ENCODE peak calls at places on chromosomes 12 and 14, in four cellular contexts. One of them, this sample, is unnamed.

GRCh38 chr14:86626530-86626929 is 1096.6 kb downstream of the FLRT2 start:
- DNase-seq in A549: no peak
- DNase-seq in IMR-90: peak; percentile 55
- DNase-seq in K562: no peak
- DNase-seq in this sample: no peak

GRCh38 chr12:76936562-76937185 is 57.9 kb upstream of the CSRP2 start:
- DNase-seq in A549: no peak
- DNase-seq in IMR-90: no peak
- DNase-seq in K562: no peak
- DNase-seq in this sample: no peak

GRCh38 chr14:56328021-56328420 is 209.8 kb downstream of the PELI2 start:
- DNase-seq in A549: no peak
- DNase-seq in IMR-90: no peak
- DNase-seq in K562: no peak
- DNase-seq in this sample: no peak

GRCh38 chr14:74207943-74208342 is 31.3 kb upstream of the VSX2 start:
- DNase-seq in A549: no peak
- DNase-seq in IMR-90: no peak
- DNase-seq in K562: no peak
- DNase-seq in this sample: peak; percentile 10

GRCh38 chr14:26597136-26598080 is at the start of gene NOVA1:
- DNase-seq in A549: peak; percentile 3
- DNase-seq in IMR-90: no peak
- DNase-seq in K562: no peak
- DNase-seq in this sample: no peak

GRCh38 chr12:62446741-62447452 is 19.7 kb upstream of the MON2 start:
- DNase-seq in A549: no peak
- DNase-seq in IMR-90: no peak
- DNase-seq in K562: no peak
- DNase-seq in this sample: no peak

GRCh38 chr14:94125659-94126418 is 3.6 kb downstream of the IFI27L2 start:
- DNase-seq in A549: no peak
- DNase-seq in IMR-90: no peak
- DNase-seq in K562: no peak
- DNase-seq in this sample: no peak

GRCh38 chr12:51977320-51977753 is 25.8 kb downstream of the ACVR1B start:
- DNase-seq in A549: no peak
- DNase-seq in IMR-90: no peak
- DNase-seq in K562: no peak
- DNase-seq in this sample: peak; percentile 27

GRCh38 chr12:13562915-13563742 is 366.6 kb downstream of the EMP1 start:
- DNase-seq in A549: no peak
- DNase-seq in IMR-90: no peak
- DNase-seq in K562: no peak
- DNase-seq in this sample: no peak

GRCh38 chr14:24307575-24308341 is at the start of gene CIDEB:
- DNase-seq in A549: peak; percentile 77
- DNase-seq in IMR-90: peak; percentile 43
- DNase-seq in K562: peak; percentile 42
- DNase-seq in this sample: peak; percentile 99

GRCh38 chr12:53005215-53005985 is 856 bp upstream of the EIF4B start:
- DNase-seq in A549: no peak
- DNase-seq in IMR-90: no peak
- DNase-seq in K562: no peak
- DNase-seq in this sample: no peak

GRCh38 chr14:68734231-68734732 is 58.6 kb downstream of the ZFP36L1 start:
- DNase-seq in A549: no peak
- DNase-seq in IMR-90: peak; percentile 18
- DNase-seq in K562: no peak
- DNase-seq in this sample: no peak

GRCh38 chr12:27969901-27970390 is 2.6 kb downstream of the PTHLH start:
- DNase-seq in A549: peak; percentile 47
- DNase-seq in IMR-90: peak; percentile 53
- DNase-seq in K562: peak; percentile 48
- DNase-seq in this sample: peak; percentile 38

GRCh38 chr12:51128905-51129304 is 44.0 kb downstream of the TFCP2 start:
- DNase-seq in A549: no peak
- DNase-seq in IMR-90: peak; percentile 51
- DNase-seq in K562: no peak
- DNase-seq in this sample: no peak

GRCh38 chr12:113862570-113863454 is 103.3 kb downstream of the RBM19 start:
- DNase-seq in A549: no peak
- DNase-seq in IMR-90: peak; percentile 94
- DNase-seq in K562: no peak
- DNase-seq in this sample: no peak

GRCh38 chr14:104678346-104678745 is 11.1 kb upstream of the INF2 start:
- DNase-seq in A549: no peak
- DNase-seq in IMR-90: peak; percentile 34
- DNase-seq in K562: peak; percentile 62
- DNase-seq in this sample: no peak

GRCh38 chr12:12365931-12366431 is 9.1 kb downstream of the BORCS5 start:
- DNase-seq in A549: no peak
- DNase-seq in IMR-90: peak; percentile 59
- DNase-seq in K562: no peak
- DNase-seq in this sample: no peak

GRCh38 chr12:75650989-75651695 is 139.7 kb upstream of the KRR1 start:
- DNase-seq in A549: no peak
- DNase-seq in IMR-90: no peak
- DNase-seq in K562: no peak
- DNase-seq in this sample: no peak

GRCh38 chr14:71246539-71246938 is 339.3 kb downstream of the PCNX1 start:
- DNase-seq in A549: no peak
- DNase-seq in IMR-90: no peak
- DNase-seq in K562: no peak
- DNase-seq in this sample: no peak

GRCh38 chr14:61281186-61281676 is at the start of gene TMEM30B:
- DNase-seq in A549: no peak
- DNase-seq in IMR-90: no peak
- DNase-seq in K562: no peak
- DNase-seq in this sample: no peak

GRCh38 chr14:68473050-68473449 is 319.8 kb downstream of the ZFP36L1 start:
- DNase-seq in A549: no peak
- DNase-seq in IMR-90: no peak
- DNase-seq in K562: no peak
- DNase-seq in this sample: no peak

GRCh38 chr14:91911474-91912032 is 35.9 kb downstream of the FBLN5 start:
- DNase-seq in A549: peak; percentile 56
- DNase-seq in IMR-90: peak; percentile 33
- DNase-seq in K562: peak; percentile 10
- DNase-seq in this sample: peak; percentile 47

GRCh38 chr12:24425601-24425970 is 476.1 kb upstream of the SOX5 start:
- DNase-seq in A549: no peak
- DNase-seq in IMR-90: peak; percentile 86
- DNase-seq in K562: no peak
- DNase-seq in this sample: no peak

GRCh38 chr12:12992418-12993175 is 7.5 kb downstream of the HEBP1 start:
- DNase-seq in A549: peak; percentile 24
- DNase-seq in IMR-90: peak; percentile 98
- DNase-seq in K562: no peak
- DNase-seq in this sample: peak; percentile 43

GRCh38 chr12:13444076-13444475 is 247.6 kb downstream of the EMP1 start:
- DNase-seq in A549: no peak
- DNase-seq in IMR-90: no peak
- DNase-seq in K562: no peak
- DNase-seq in this sample: no peak

GRCh38 chr12:57146092-57146491 is 1.3 kb downstream of the LRP1-AS start:
- DNase-seq in A549: no peak
- DNase-seq in IMR-90: no peak
- DNase-seq in K562: no peak
- DNase-seq in this sample: no peak

GRCh38 chr12:64665506-64665905 is 55.2 kb downstream of the RASSF3 start:
- DNase-seq in A549: no peak
- DNase-seq in IMR-90: no peak
- DNase-seq in K562: no peak
- DNase-seq in this sample: no peak

GRCh38 chr12:91276529-91276928 is 93.9 kb upstream of the DCN start:
- DNase-seq in A549: no peak
- DNase-seq in IMR-90: peak; percentile 41
- DNase-seq in K562: no peak
- DNase-seq in this sample: no peak

GRCh38 chr12:115385141-115385540 is 701.2 kb upstream of the TBX3 start:
- DNase-seq in A549: no peak
- DNase-seq in IMR-90: no peak
- DNase-seq in K562: no peak
- DNase-seq in this sample: no peak

GRCh38 chr12:107223816-107224215 is 130.5 kb upstream of the CRY1 start:
- DNase-seq in A549: no peak
- DNase-seq in IMR-90: peak; percentile 51
- DNase-seq in K562: no peak
- DNase-seq in this sample: no peak

DNA sequence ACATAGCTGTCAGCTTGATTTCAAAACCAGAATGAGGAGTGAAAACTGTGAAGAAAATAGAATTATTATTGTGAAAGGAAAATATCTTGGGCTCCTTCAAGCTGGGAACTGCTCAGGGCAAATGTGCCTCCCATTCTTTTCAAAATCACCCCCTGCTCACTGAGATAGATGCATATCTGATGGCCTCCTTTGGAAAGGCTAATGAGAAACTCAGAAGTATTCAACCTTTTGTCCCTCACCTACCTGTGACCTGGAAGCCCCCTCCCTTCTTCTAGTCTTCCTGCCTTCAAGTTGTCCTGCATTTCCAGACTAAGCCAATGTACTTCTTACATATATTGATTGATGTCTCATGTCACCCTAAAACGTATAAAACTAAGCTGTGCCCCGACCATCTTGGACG is 81.1 kb upstream of the C14orf132 start:
- DNase-seq in A549: no peak
- DNase-seq in IMR-90: no peak
- DNase-seq in K562: no peak
- DNase-seq in this sample: no peak
- TF ChIP-seq MAZ in A549: no peak
- TF ChIP-seq MAZ in IMR-90: no peak
- TF ChIP-seq MAZ in K562: no peak
- TF ChIP-seq MAZ in this sample: no peak

GRCh38 chr14:42141328-42141727 is 534.7 kb downstream of the LRFN5 start:
- DNase-seq in A549: no peak
- DNase-seq in IMR-90: no peak
- DNase-seq in K562: no peak
- DNase-seq in this sample: no peak
- TF ChIP-seq MAZ in A549: no peak
- TF ChIP-seq MAZ in IMR-90: no peak
- TF ChIP-seq MAZ in K562: no peak
- TF ChIP-seq MAZ in this sample: no peak

GRCh38 chr12:117144599-117144998 is 45.4 kb upstream of the TESC start:
- DNase-seq in A549: no peak
- DNase-seq in IMR-90: no peak
- DNase-seq in K562: no peak
- DNase-seq in this sample: no peak
- TF ChIP-seq MAZ in A549: no peak
- TF ChIP-seq MAZ in IMR-90: no peak
- TF ChIP-seq MAZ in K562: no peak
- TF ChIP-seq MAZ in this sample: no peak

GRCh38 chr12:1047898-1048660 is 57.1 kb downstream of the ERC1 start:
- DNase-seq in A549: no peak
- DNase-seq in IMR-90: no peak
- DNase-seq in K562: no peak
- DNase-seq in this sample: no peak
- TF ChIP-seq MAZ in A549: no peak
- TF ChIP-seq MAZ in IMR-90: no peak
- TF ChIP-seq MAZ in K562: no peak
- TF ChIP-seq MAZ in this sample: no peak

This sample was measured in HepG2.